ENCODE peak calls at places on chromosomes 2 and 18, in four cellular contexts. One of them, this sample, is unnamed.

GRCh38 chr2:231670892-231671616 is 37.3 kb upstream of the PTMA start:
- DNase-seq in brain microvascular endothelial cell: no peak
- DNase-seq in stomach: peak
- DNase-seq in PC-3: peak
- DNase-seq in this sample: no peak

GRCh38 chr18:12598181-12598921 is 59.6 kb downstream of the SPIRE1 start:
- DNase-seq in brain microvascular endothelial cell: peak
- DNase-seq in stomach: no peak
- DNase-seq in PC-3: peak
- DNase-seq in this sample: no peak

GRCh38 chr2:49619804-49620203 is 465.5 kb upstream of the FSHR start:
- DNase-seq in brain microvascular endothelial cell: no peak
- DNase-seq in stomach: no peak
- DNase-seq in PC-3: no peak
- DNase-seq in this sample: no peak

GRCh38 chr2:203706403-203706802 is at the start of gene CD28:
- DNase-seq in brain microvascular endothelial cell: no peak
- DNase-seq in stomach: peak
- DNase-seq in PC-3: no peak
- DNase-seq in this sample: no peak

GRCh38 chr2:20148841-20149702 is 75.9 kb downstream of the SDC1 start:
- DNase-seq in brain microvascular endothelial cell: peak
- DNase-seq in stomach: no peak
- DNase-seq in PC-3: no peak
- DNase-seq in this sample: peak

GRCh38 chr2:112465373-112465772 is 16.6 kb upstream of the TTL start:
- DNase-seq in brain microvascular endothelial cell: peak
- DNase-seq in stomach: no peak
- DNase-seq in PC-3: peak
- DNase-seq in this sample: no peak

GRCh38 chr18:10086458-10086857 is 172.6 kb downstream of the VAPA start:
- DNase-seq in brain microvascular endothelial cell: no peak
- DNase-seq in stomach: no peak
- DNase-seq in PC-3: peak
- DNase-seq in this sample: no peak

GRCh38 chr2:204578928-204579598 is 33.8 kb downstream of the PARD3B start:
- DNase-seq in brain microvascular endothelial cell: no peak
- DNase-seq in stomach: no peak
- DNase-seq in PC-3: no peak
- DNase-seq in this sample: no peak

GRCh38 chr2:16005819-16006536 is 65.6 kb downstream of the MYCN start:
- DNase-seq in brain microvascular endothelial cell: no peak
- DNase-seq in stomach: peak
- DNase-seq in PC-3: peak
- DNase-seq in this sample: no peak

GRCh38 chr2:157258520-157259326 is 1.2 kb downstream of the GALNT5 start:
- DNase-seq in brain microvascular endothelial cell: no peak
- DNase-seq in stomach: peak
- DNase-seq in PC-3: no peak
- DNase-seq in this sample: no peak

GRCh38 chr2:141199711-141200110 is 931.1 kb downstream of the LRP1B start:
- DNase-seq in brain microvascular endothelial cell: peak
- DNase-seq in stomach: no peak
- DNase-seq in PC-3: no peak
- DNase-seq in this sample: no peak

GRCh38 chr2:28576714-28577113 is 80.9 kb downstream of the PLB1 start:
- DNase-seq in brain microvascular endothelial cell: no peak
- DNase-seq in stomach: no peak
- DNase-seq in PC-3: peak
- DNase-seq in this sample: no peak

GRCh38 chr2:233513953-233514655 is 52.5 kb downstream of the USP40 start:
- DNase-seq in brain microvascular endothelial cell: no peak
- DNase-seq in stomach: peak
- DNase-seq in PC-3: no peak
- DNase-seq in this sample: no peak

GRCh38 chr2:107742460-107743027 is 84.1 kb upstream of the RGPD4 start:
- DNase-seq in brain microvascular endothelial cell: no peak
- DNase-seq in stomach: no peak
- DNase-seq in PC-3: no peak
- DNase-seq in this sample: no peak

GRCh38 chr2:168452781-168453180 is 3.3 kb upstream of the CERS6 start:
- DNase-seq in brain microvascular endothelial cell: no peak
- DNase-seq in stomach: no peak
- DNase-seq in PC-3: no peak
- DNase-seq in this sample: no peak

GRCh38 chr2:223725986-223726970 is 111.1 kb downstream of the AP1S3 start:
- DNase-seq in brain microvascular endothelial cell: no peak
- DNase-seq in stomach: no peak
- DNase-seq in PC-3: no peak
- DNase-seq in this sample: no peak

GRCh38 chr2:1224901-1225300 is 188.4 kb upstream of the TPO start:
- DNase-seq in brain microvascular endothelial cell: peak
- DNase-seq in stomach: no peak
- DNase-seq in PC-3: no peak
- DNase-seq in this sample: no peak

DNA sequence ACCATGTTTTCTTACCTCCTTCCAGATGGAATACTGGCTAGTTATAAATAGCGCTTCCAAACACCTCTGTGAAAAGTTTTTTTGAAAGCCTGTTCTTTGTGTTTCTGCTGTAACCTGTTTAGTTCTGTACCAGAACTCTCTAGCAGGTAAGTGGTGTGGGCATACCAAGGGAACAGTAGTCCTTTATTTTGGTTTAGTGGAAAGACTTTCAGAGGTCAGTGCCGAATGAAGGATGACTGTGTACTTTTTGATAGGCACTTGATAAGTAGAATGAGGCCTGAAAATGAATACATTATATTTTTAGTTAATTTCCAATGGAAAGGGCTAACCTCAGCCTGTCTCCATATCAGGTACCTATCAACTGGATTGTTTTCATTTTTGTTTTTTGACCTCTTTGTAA is 27.6 kb upstream of the ASB1 start:
- DNase-seq in brain microvascular endothelial cell: no peak
- DNase-seq in stomach: no peak
- DNase-seq in PC-3: no peak
- DNase-seq in this sample: no peak
- TF ChIP-seq CTCF in brain microvascular endothelial cell: no peak
- TF ChIP-seq CTCF in stomach: no peak
- TF ChIP-seq CTCF in PC-3: no peak
- TF ChIP-seq CTCF in this sample: no peak

GRCh38 chr18:457533-457932 is 43.0 kb downstream of the COLEC12 start:
- DNase-seq in brain microvascular endothelial cell: no peak
- DNase-seq in stomach: no peak
- DNase-seq in PC-3: no peak
- DNase-seq in this sample: no peak
- H3K4me3 ChIP-seq in brain microvascular endothelial cell: no peak
- H3K4me3 ChIP-seq in stomach: no peak
- H3K4me3 ChIP-seq in PC-3: no peak
- H3K4me3 ChIP-seq in this sample: no peak

DNA sequence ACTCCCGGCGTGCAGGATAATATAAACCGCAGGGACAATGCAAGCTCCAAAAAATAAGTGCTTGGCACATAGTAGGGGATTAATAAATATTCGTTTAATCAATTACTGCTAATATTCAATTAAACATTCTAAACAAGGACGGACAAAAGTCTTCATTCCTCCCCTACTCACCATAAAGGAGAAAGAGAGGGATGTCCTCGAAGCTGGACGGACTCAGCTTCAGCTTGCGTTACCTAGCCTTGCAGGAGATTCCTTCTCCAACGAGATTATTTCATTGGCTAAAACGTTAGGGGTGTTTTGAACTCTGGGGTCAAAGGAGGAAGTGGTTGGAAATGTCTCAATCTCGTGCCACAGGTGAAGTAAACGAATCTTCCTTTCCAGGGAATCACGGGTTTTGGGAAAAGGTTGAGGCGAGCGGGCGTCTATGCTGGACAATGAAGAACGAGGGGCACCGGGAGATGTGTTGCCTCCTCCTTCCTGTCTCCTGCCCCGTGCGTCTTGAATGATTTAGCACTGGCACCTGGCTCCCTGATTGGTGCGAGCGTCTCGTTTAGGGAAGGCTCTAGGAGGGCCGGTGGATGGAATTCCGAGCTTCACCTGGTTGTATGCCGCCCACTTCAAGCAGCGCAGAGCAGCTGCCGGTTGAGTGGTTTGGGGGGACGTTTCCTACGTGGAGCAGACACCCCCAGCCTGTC is 2.0 kb upstream of the GAD1 start:
- DNase-seq in brain microvascular endothelial cell: no peak
- DNase-seq in stomach: no peak
- DNase-seq in PC-3: no peak
- DNase-seq in this sample: no peak
- TF ChIP-seq CTCF in brain microvascular endothelial cell: no peak
- TF ChIP-seq CTCF in stomach: no peak
- TF ChIP-seq CTCF in PC-3: no peak
- TF ChIP-seq CTCF in this sample: no peak

GRCh38 chr2:11657646-11658045 is 12.3 kb downstream of the NTSR2 start:
- DNase-seq in brain microvascular endothelial cell: no peak
- DNase-seq in stomach: no peak
- DNase-seq in PC-3: no peak
- DNase-seq in this sample: no peak
- H3K4me3 ChIP-seq in brain microvascular endothelial cell: no peak
- H3K4me3 ChIP-seq in stomach: no peak
- H3K4me3 ChIP-seq in PC-3: no peak
- H3K4me3 ChIP-seq in this sample: no peak

DNA sequence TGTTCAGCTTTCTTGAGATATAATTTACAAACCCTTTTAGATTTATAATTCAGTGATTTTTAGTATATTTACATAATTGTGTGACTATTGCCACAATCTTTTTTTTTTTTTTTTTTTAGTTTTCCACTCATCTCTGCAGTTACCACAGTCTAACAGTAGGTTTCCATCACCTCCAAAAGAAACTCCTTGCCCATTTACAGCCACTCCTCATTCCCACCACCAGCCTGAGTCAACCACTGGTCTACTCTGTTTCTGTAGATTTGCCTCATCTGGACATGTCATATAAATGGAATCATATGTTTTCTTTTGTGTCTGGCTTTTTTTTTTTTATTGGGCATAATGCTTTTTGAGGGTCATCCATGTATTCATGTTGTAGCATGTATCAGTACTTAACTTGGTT is 16.1 kb downstream of the MTX2 start:
- DNase-seq in brain microvascular endothelial cell: peak
- DNase-seq in stomach: no peak
- DNase-seq in PC-3: no peak
- DNase-seq in this sample: no peak
- TF ChIP-seq CTCF in brain microvascular endothelial cell: no peak
- TF ChIP-seq CTCF in stomach: no peak
- TF ChIP-seq CTCF in PC-3: no peak
- TF ChIP-seq CTCF in this sample: no peak

GRCh38 chr2:136238214-136238551 is 120.2 kb upstream of the CXCR4 start:
- DNase-seq in brain microvascular endothelial cell: no peak
- DNase-seq in stomach: no peak
- DNase-seq in PC-3: peak
- DNase-seq in this sample: no peak
- H3K4me3 ChIP-seq in brain microvascular endothelial cell: no peak
- H3K4me3 ChIP-seq in stomach: no peak
- H3K4me3 ChIP-seq in PC-3: no peak
- H3K4me3 ChIP-seq in this sample: no peak

DNA sequence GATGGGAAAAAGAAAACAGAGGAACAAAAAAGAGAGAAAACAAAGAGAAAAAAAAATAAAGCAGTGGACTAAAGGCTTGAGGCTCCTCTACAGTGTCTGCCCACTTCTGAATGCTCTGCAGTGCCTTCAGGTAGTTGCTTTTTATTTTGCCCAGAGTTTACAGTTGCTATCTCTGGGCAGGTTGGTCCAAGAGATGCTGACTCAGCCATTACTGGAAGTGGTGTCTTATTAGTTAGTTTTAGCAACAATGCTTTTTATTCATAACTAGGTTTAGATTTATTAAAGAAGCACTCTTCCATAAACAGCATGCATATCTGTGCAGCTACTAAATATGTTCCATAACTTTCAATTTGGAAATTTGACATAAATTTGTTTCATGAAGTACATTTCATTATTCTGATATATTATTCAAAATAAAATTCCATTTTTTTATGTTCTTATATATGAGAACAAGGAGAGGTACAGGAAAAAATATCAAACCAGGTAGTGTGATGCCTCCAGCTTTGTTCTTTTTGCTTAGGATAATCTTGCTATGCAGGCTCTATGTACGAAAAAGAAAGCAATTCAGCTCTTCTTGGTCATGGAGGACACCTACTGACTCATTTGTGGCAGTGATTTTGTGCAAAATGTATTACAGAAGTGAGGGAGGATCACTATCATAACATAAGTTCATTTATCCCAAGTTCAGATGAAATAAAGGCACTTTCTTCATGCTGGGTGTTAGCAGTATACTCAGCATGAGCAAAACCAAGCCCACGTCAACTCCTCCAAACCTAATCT is 69.5 kb downstream of the RPIA start:
- DNase-seq in brain microvascular endothelial cell: no peak
- DNase-seq in stomach: no peak
- DNase-seq in PC-3: no peak
- DNase-seq in this sample: no peak
- TF ChIP-seq CTCF in brain microvascular endothelial cell: no peak
- TF ChIP-seq CTCF in stomach: no peak
- TF ChIP-seq CTCF in PC-3: no peak
- TF ChIP-seq CTCF in this sample: no peak

GRCh38 chr2:72954376-72955187 is 37.3 kb downstream of the EMX1 start:
- DNase-seq in brain microvascular endothelial cell: no peak
- DNase-seq in stomach: no peak
- DNase-seq in PC-3: no peak
- DNase-seq in this sample: no peak
- H3K4me3 ChIP-seq in brain microvascular endothelial cell: no peak
- H3K4me3 ChIP-seq in stomach: no peak
- H3K4me3 ChIP-seq in PC-3: no peak
- H3K4me3 ChIP-seq in this sample: no peak

DNA sequence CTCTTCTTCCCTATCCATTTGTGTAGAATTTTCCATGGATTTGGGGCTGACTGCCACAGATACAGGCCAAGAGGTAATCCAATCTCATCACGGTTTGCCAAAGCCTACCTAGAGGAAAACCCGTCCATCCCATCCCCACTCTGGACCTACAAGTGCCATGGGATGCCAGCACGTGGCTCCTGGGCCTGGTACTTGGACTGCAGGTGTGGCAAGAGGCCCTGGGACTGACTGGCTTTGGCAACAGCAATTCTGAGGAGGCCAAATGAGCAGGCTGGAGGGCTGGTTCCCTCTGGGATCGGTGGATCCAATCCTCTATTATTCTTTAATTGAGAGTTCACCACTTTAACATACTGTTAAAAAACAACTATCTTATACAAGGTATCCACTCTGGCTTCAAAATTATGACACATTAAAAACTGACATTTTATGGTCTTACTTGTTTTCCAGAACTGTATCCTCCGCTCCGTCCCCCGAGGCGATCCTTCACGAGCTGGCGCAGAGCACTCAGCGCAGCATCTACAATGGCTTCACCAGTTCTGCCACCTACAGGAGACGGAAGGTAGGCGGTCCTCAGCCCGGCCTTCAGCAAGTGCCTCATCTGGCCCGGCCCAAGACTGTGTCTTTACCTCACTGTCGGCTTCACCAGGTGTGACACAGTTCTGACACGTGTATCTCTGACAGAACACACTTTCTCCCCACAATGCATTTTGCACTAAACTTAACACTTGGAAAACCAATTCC is 19.8 kb downstream of the PDIA6 start:
- DNase-seq in brain microvascular endothelial cell: no peak
- DNase-seq in stomach: no peak
- DNase-seq in PC-3: no peak
- DNase-seq in this sample: no peak
- TF ChIP-seq CTCF in brain microvascular endothelial cell: peak
- TF ChIP-seq CTCF in stomach: no peak
- TF ChIP-seq CTCF in PC-3: peak
- TF ChIP-seq CTCF in this sample: no peak

GRCh38 chr2:17871639-17872038 is 6.8 kb upstream of the KCNS3 start:
- DNase-seq in brain microvascular endothelial cell: no peak
- DNase-seq in stomach: no peak
- DNase-seq in PC-3: no peak
- DNase-seq in this sample: no peak
- H3K4me3 ChIP-seq in brain microvascular endothelial cell: no peak
- H3K4me3 ChIP-seq in stomach: no peak
- H3K4me3 ChIP-seq in PC-3: no peak
- H3K4me3 ChIP-seq in this sample: no peak